ENCODE peak calls at places on chromosomes 16 and 17, in six cellular contexts. K is fibroblast of mammary gland, I is endothelial cell, S is glutamatergic neuron, N is heart right ventricle, L is stomach. A is an unnamed sample.

GRCh38 chr17:27824176-27824575 is 23.8 kb upstream of the NOS2 start:
- DNase-seq in K (no peak), I (no peak), S (no peak), N (no peak), L (no peak), A (no peak)

GRCh38 chr17:968812-969766 is 10.5 kb downstream of the NXN start:
- DNase-seq in K (peak), I (no peak), S (no peak), N (no peak), L (no peak), A (no peak)

GRCh38 chr17:9199474-9200196 is 178.3 kb downstream of the NTN1 start:
- DNase-seq in K (peak), I (no peak), S (no peak), N (peak), L (no peak), A (no peak)

GRCh38 chr16:15440852-15441251 is 6.5 kb downstream of the BMERB1 start:
- DNase-seq in K (peak), I (no peak), S (no peak), N (no peak), L (no peak), A (no peak)

GRCh38 chr16:73389075-73389474 is 341.1 kb upstream of the ZFHX3 start:
- DNase-seq in K (no peak), I (no peak), S (no peak), N (no peak), L (no peak), A (no peak)

GRCh38 chr16:66444049-66444481 is 17.0 kb downstream of the BEAN1 start:
- DNase-seq in K (no peak), I (no peak), S (no peak), N (no peak), L (no peak), A (no peak)

GRCh38 chr17:7613769-7614421 is 802 bp downstream of the FXR2 start:
- DNase-seq in K (peak), I (no peak), S (no peak), N (no peak), L (no peak), A (no peak)

GRCh38 chr16:3007957-3008748 is 4.6 kb upstream of the CLDN9 start:
- DNase-seq in K (no peak), I (no peak), S (no peak), N (no peak), L (no peak), A (no peak)

GRCh38 chr16:85650864-85651811 is 37.6 kb downstream of the GINS2 start:
- DNase-seq in K (no peak), I (no peak), S (no peak), N (peak), L (peak), A (no peak)

GRCh38 chr17:33976816-33977215 is 278.3 kb upstream of the CCL2 start:
- DNase-seq in K (no peak), I (no peak), S (peak), N (no peak), L (no peak), A (no peak)

GRCh38 chr16:8867483-8868271 is 1.1 kb downstream of the CARHSP1 start:
- DNase-seq in K (no peak), I (no peak), S (peak), N (peak), L (peak), A (peak)

GRCh38 chr16:78961464-78961863 is 639.1 kb downstream of the MAF start:
- DNase-seq in K (no peak), I (no peak), S (no peak), N (no peak), L (no peak), A (no peak)

GRCh38 chr17:54901230-54901847 is 687 bp downstream of the TOM1L1 start:
- DNase-seq in K (peak), I (no peak), S (no peak), N (no peak), L (no peak), A (no peak)

GRCh38 chr16:78599271-78599670 is 499.8 kb downstream of the WWOX start:
- DNase-seq in K (no peak), I (no peak), S (peak), N (no peak), L (no peak), A (no peak)

GRCh38 chr17:44850612-44851011 is 2.9 kb downstream of the HIGD1B start:
- DNase-seq in K (no peak), I (no peak), S (peak), N (peak), L (no peak), A (no peak)

GRCh38 chr16:19644877-19645276 is 73.2 kb downstream of the KNOP1 start:
- DNase-seq in K (peak), I (no peak), S (peak), N (peak), L (no peak), A (no peak)

GRCh38 chr16:87033541-87034300 is 283.5 kb downstream of the C16orf95 start:
- DNase-seq in K (no peak), I (no peak), S (no peak), N (peak), L (no peak), A (no peak)

GRCh38 chr16:71723537-71724319 is 773 bp downstream of the PHLPP2 start:
- DNase-seq in K (peak), I (peak), S (peak), N (peak), L (peak), A (peak)

GRCh38 chr16:54923055-54923473 is 7.6 kb upstream of the IRX5 start:
- DNase-seq in K (peak), I (no peak), S (no peak), N (no peak), L (no peak), A (no peak)

GRCh38 chr16:74999683-75000480 is 1.1 kb downstream of the ZNRF1 start:
- DNase-seq in K (no peak), I (peak), S (peak), N (peak), L (peak), A (peak)

GRCh38 chr16:26161461-26162180 is 469.9 kb downstream of the HS3ST4 start:
- DNase-seq in K (no peak), I (no peak), S (no peak), N (no peak), L (no peak), A (no peak)

GRCh38 chr16:87499189-87499486 is 6.3 kb upstream of the ZCCHC14 start:
- DNase-seq in K (peak), I (no peak), S (no peak), N (no peak), L (no peak), A (no peak)

GRCh38 chr17:45997624-45998023 is 1.4 kb upstream of the STH start:
- DNase-seq in K (peak), I (no peak), S (no peak), N (no peak), L (no peak), A (no peak)

GRCh38 chr17:75159196-75160031 is 5.1 kb upstream of the JPT1 start:
- DNase-seq in K (peak), I (no peak), S (no peak), N (no peak), L (peak), A (no peak)

GRCh38 chr17:4593021-4593797 is 8.9 kb downstream of the SMTNL2 start:
- DNase-seq in K (no peak), I (no peak), S (no peak), N (no peak), L (no peak), A (no peak)

GRCh38 chr16:66357523-66357928 is 9.0 kb upstream of the CDH5 start:
- DNase-seq in K (peak), I (peak), S (peak), N (peak), L (peak), A (peak)

GRCh38 chr17:1012823-1013728 is 16.1 kb downstream of the TIMM22 start:
- DNase-seq in K (no peak), I (no peak), S (no peak), N (no peak), L (no peak), A (no peak)

GRCh38 chr17:80773243-80773991 is 218.2 kb upstream of the CHMP6 start:
- DNase-seq in K (no peak), I (no peak), S (peak), N (peak), L (no peak), A (no peak)

GRCh38 chr17:13931752-13932477 is 137.4 kb upstream of the COX10 start:
- DNase-seq in K (peak), I (no peak), S (peak), N (peak), L (peak), A (no peak)

GRCh38 chr17:11538366-11538765 is 59.9 kb upstream of the DNAH9 start:
- DNase-seq in K (no peak), I (no peak), S (no peak), N (no peak), L (no peak), A (no peak)

GRCh38 chr17:80984749-80985148 is 6.9 kb upstream of the CHMP6 start:
- DNase-seq in K (peak), I (no peak), S (no peak), N (no peak), L (no peak), A (no peak)

GRCh38 chr17:8946071-8946470 is 19.4 kb downstream of the PIK3R5 start:
- DNase-seq in K (no peak), I (no peak), S (no peak), N (no peak), L (no peak), A (no peak)

GRCh38 chr16:81688182-81688581 is 90.9 kb upstream of the PLCG2 start:
- DNase-seq in K (no peak), I (no peak), S (no peak), N (no peak), L (no peak), A (no peak)

GRCh38 chr17:63481488-63481870 is 4.6 kb downstream of the ACE start:
- DNase-seq in K (no peak), I (no peak), S (no peak), N (no peak), L (no peak), A (no peak)

GRCh38 chr17:80979547-80980378 is 11.9 kb upstream of the CHMP6 start:
- DNase-seq in K (no peak), I (no peak), S (no peak), N (no peak), L (no peak), A (no peak)

GRCh38 chr17:59764292-59764741 is 56.9 kb downstream of the VMP1 start:
- DNase-seq in K (peak), I (no peak), S (no peak), N (no peak), L (no peak), A (no peak)

GRCh38 chr16:69381231-69381630 is 4.6 kb downstream of the TERF2 start:
- DNase-seq in K (no peak), I (no peak), S (no peak), N (no peak), L (no peak), A (no peak)

GRCh38 chr16:4802659-4803287 is 340 bp upstream of the ROGDI start:
- DNase-seq in K (peak), I (peak), S (peak), N (peak), L (peak), A (peak)

GRCh38 chr16:31199430-31200041 is 3.0 kb downstream of the PYCARD start:
- DNase-seq in K (no peak), I (no peak), S (no peak), N (no peak), L (no peak), A (no peak)

GRCh38 chr16:31198207-31198882 is 4.2 kb downstream of the PYCARD start:
- DNase-seq in K (no peak), I (no peak), S (no peak), N (no peak), L (no peak), A (no peak)

GRCh38 chr16:31202402-31203385 is at the start of gene PYCARD:
- DNase-seq in K (peak), I (peak), S (peak), N (peak), L (peak), A (peak)

GRCh38 chr16:31201511-31202401 is 804 bp downstream of the PYCARD start:
- DNase-seq in K (no peak), I (peak), S (peak), N (peak), L (peak), A (peak)

DNA sequence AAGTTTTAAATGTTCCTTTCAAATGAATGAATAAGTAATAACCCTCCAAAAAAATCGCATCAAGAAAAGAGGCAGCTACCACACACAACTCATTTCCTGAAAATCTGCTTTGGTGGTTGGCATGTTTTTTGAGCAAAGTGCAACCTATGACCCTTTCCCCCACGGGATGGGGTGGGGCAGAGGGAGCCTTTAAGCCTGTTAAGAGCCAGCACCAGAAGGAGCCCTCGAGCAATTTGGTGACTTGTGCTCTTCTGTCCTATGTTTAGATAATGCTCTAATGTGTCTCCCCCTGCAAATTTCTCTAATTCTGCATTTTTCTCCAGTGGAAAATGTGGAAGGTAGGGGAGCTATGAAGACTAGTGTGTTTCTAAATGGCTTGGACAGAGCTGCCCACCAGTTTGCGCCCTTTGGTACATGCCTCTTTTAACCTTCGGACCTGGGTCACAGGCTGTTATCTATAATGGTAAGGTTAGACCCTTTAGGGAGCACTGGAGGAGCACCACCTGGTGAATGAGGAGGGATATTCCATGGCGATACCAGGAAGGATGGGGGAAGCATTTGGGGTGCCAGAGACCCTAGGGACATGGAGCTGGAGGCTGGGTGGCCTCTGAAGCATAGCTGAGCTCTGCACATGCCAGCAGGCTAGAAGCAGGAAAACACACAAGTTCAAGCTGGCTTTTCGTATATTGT is 1.6 kb downstream of the PYCARD start:
- DNase-seq in K (peak), I (no peak), S (peak), N (no peak), L (no peak), A (no peak)
- TF ChIP-seq CTCF in K (peak), I (no peak), S (no peak), N (no peak), L (no peak), A (no peak)

GRCh38 chr17:2175294-2175628 is 120.4 kb downstream of the HIC1 start:
- DNase-seq in K (peak), I (no peak), S (no peak), N (no peak), L (no peak), A (no peak)
- TF ChIP-seq CTCF in K (no peak), I (no peak), S (no peak), N (no peak), L (no peak), A (no peak)

GRCh38 chr16:20711277-20711911 is 13.9 kb upstream of the ACSM1 start:
- DNase-seq in K (no peak), I (no peak), S (no peak), N (no peak), L (no peak), A (no peak)

GRCh38 chr16:20704281-20704680 is 6.8 kb upstream of the ACSM1 start:
- DNase-seq in K (no peak), I (no peak), S (no peak), N (no peak), L (no peak), A (no peak)

GRCh38 chr16:20707461-20707860 is 10.0 kb upstream of the ACSM1 start:
- DNase-seq in K (no peak), I (no peak), S (no peak), N (no peak), L (peak), A (no peak)
- TF ChIP-seq CTCF in K (no peak), I (no peak), S (no peak), N (no peak), L (no peak), A (no peak)

GRCh38 chr16:30434852-30435251 is 5.0 kb upstream of the DCTPP1 start:
- DNase-seq in K (no peak), I (no peak), S (no peak), N (no peak), L (no peak), A (no peak)

GRCh38 chr16:30428055-30428454 is 1.8 kb downstream of the DCTPP1 start:
- DNase-seq in K (no peak), I (no peak), S (no peak), N (no peak), L (no peak), A (no peak)

GRCh38 chr16:30429418-30429677 is 482 bp downstream of the DCTPP1 start:
- DNase-seq in K (no peak), I (no peak), S (no peak), N (no peak), L (no peak), A (no peak)

GRCh38 chr16:30429678-30430427 is at the start of gene DCTPP1:
- DNase-seq in K (peak), I (peak), S (peak), N (peak), L (peak), A (peak)

DNA sequence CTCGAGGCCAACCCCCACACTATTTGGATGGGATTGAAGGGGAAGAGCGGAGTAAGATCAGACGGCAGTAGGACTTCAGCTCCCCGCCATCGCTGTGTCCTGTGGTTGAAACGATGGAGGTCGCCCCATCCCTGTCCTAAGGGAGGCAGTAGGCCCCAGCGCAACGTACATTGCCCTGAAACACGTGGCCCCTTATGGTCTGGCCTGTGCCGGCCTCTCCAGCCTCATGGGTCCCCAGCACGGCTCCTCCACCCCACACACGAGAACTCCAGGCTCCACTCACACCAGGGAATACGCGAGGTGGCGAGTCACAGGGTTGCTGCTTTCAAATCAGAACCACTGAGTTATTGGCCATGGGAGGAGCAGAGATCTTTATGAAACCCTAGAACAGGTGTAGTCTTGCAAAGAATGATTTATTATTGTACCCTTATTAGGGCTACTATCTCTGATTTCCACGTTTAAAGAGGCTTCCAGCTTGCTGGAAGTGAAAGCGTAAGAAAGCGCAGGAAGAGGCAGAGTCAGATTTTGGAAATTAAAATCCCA is 669 bp upstream of the DCTPP1 start:
- DNase-seq in K (peak), I (no peak), S (peak), N (no peak), L (no peak), A (peak)
- TF ChIP-seq CTCF in K (no peak), I (no peak), S (peak), N (peak), L (peak), A (no peak)

DNA sequence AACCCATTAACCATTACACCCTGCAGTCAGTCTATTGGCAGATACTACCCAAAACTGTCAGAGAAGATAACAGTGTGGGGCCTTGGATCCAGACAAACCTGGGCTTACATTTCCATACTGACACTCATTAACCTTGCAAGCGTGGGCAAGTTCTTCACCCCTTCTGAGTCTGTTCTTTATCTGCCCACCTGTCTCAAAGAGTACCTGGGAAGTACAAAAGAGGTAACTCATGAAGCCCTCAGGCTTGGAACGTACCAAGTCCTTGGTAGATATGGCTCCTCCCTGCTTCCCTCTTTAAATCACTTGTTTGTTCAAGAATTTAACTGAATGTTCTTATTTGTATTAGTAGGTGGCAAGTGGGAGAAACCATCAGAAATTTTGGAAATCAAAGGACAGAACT is 2.5 kb upstream of the IGSF6 start:
- DNase-seq in K (no peak), I (no peak), S (no peak), N (no peak), L (no peak), A (no peak)
- TF ChIP-seq CTCF in K (no peak), I (no peak), S (no peak), N (no peak), L (no peak), A (no peak)

GRCh38 chr16:49697631-49698030 is 158.3 kb downstream of the ZNF423 start:
- DNase-seq in K (no peak), I (no peak), S (no peak), N (no peak), L (no peak), A (no peak)

GRCh38 chr16:49695782-49696413 is 160.0 kb downstream of the ZNF423 start:
- DNase-seq in K (no peak), I (no peak), S (no peak), N (no peak), L (no peak), A (no peak)

GRCh38 chr16:49698416-49698815 is 157.5 kb downstream of the ZNF423 start:
- DNase-seq in K (no peak), I (peak), S (peak), N (peak), L (no peak), A (peak)

GRCh38 chr16:49698931-49699715 is 156.8 kb downstream of the ZNF423 start:
- DNase-seq in K (peak), I (no peak), S (peak), N (peak), L (no peak), A (peak)

GRCh38 chr16:49696414-49697101 is 159.4 kb downstream of the ZNF423 start:
- DNase-seq in K (no peak), I (peak), S (peak), N (no peak), L (no peak), A (peak)
- TF ChIP-seq CTCF in K (no peak), I (no peak), S (no peak), N (no peak), L (no peak), A (no peak)

DNA sequence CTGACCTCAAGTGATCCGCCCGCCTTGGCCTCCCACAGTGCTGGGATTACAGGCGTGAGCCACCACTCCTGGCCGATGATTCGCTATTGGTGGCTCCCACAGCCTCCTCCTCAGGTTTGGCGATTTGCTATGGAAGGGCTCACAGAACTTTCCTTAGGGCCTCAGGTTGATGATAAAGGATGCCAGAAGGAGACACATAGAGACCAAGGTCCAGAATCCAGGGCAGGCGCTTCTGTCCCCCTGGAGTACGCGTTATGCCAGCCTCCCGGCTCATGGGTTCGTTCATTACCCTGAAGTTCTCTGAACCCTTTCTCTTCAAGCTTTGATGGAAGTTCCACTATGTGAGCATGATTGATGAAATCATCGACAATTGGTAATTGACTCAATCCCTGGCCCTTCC is 19.9 kb downstream of the LGALS3BP start:
- DNase-seq in K (no peak), I (no peak), S (no peak), N (no peak), L (no peak), A (no peak)
- TF ChIP-seq CTCF in K (no peak), I (no peak), S (no peak), N (no peak), L (no peak), A (no peak)